ENCODE peak calls at places on chromosomes 2 and 18, in seven cellular contexts. One of them, this sample, is unnamed.

GRCh38 chr2:84912984-84913383 is 7.5 kb downstream of the TMSB10 start:
- DNase-seq in CD8-positive, alpha-beta memory T cell: no peak
- DNase-seq in GM23248: no peak
- DNase-seq in uterus: no peak
- DNase-seq in left lung: no peak
- DNase-seq in sigmoid colon: no peak
- DNase-seq in left ventricle myocardium inferior: no peak
- DNase-seq in this sample: no peak

GRCh38 chr2:105610444-105611327 is 134.0 kb upstream of the NCK2 start:
- DNase-seq in CD8-positive, alpha-beta memory T cell: no peak
- DNase-seq in GM23248: no peak
- DNase-seq in uterus: no peak
- DNase-seq in left lung: no peak
- DNase-seq in sigmoid colon: no peak
- DNase-seq in left ventricle myocardium inferior: no peak
- DNase-seq in this sample: no peak

GRCh38 chr2:217946071-217946470 is 56.7 kb downstream of the TNS1 start:
- DNase-seq in CD8-positive, alpha-beta memory T cell: no peak
- DNase-seq in GM23248: no peak
- DNase-seq in uterus: peak; percentile 17
- DNase-seq in left lung: no peak
- DNase-seq in sigmoid colon: no peak
- DNase-seq in left ventricle myocardium inferior: no peak
- DNase-seq in this sample: no peak

GRCh38 chr18:80143876-80144275 is 34.8 kb downstream of the ADNP2 start:
- DNase-seq in CD8-positive, alpha-beta memory T cell: no peak
- DNase-seq in GM23248: peak; percentile 27
- DNase-seq in uterus: no peak
- DNase-seq in left lung: no peak
- DNase-seq in sigmoid colon: no peak
- DNase-seq in left ventricle myocardium inferior: no peak
- DNase-seq in this sample: no peak

GRCh38 chr2:48584551-48584950 is 33.1 kb upstream of the GTF2A1L start:
- DNase-seq in CD8-positive, alpha-beta memory T cell: no peak
- DNase-seq in GM23248: no peak
- DNase-seq in uterus: no peak
- DNase-seq in left lung: no peak
- DNase-seq in sigmoid colon: no peak
- DNase-seq in left ventricle myocardium inferior: no peak
- DNase-seq in this sample: no peak

GRCh38 chr2:230938516-230939065 is 13.5 kb upstream of the GPR55 start:
- DNase-seq in CD8-positive, alpha-beta memory T cell: no peak
- DNase-seq in GM23248: no peak
- DNase-seq in uterus: no peak
- DNase-seq in left lung: no peak
- DNase-seq in sigmoid colon: no peak
- DNase-seq in left ventricle myocardium inferior: no peak
- DNase-seq in this sample: no peak

GRCh38 chr2:60707750-60708371 is 48.2 kb upstream of the PAPOLG start:
- DNase-seq in CD8-positive, alpha-beta memory T cell: no peak
- DNase-seq in GM23248: peak; percentile 70
- DNase-seq in uterus: no peak
- DNase-seq in left lung: no peak
- DNase-seq in sigmoid colon: no peak
- DNase-seq in left ventricle myocardium inferior: no peak
- DNase-seq in this sample: no peak

GRCh38 chr2:201363857-201364560 is 6.9 kb upstream of the FLACC1 start:
- DNase-seq in CD8-positive, alpha-beta memory T cell: no peak
- DNase-seq in GM23248: peak; percentile 78
- DNase-seq in uterus: no peak
- DNase-seq in left lung: no peak
- DNase-seq in sigmoid colon: no peak
- DNase-seq in left ventricle myocardium inferior: no peak
- DNase-seq in this sample: peak; percentile 42

GRCh38 chr2:214808481-214808931 is 977 bp downstream of the BARD1 start:
- DNase-seq in CD8-positive, alpha-beta memory T cell: no peak
- DNase-seq in GM23248: peak; percentile 18
- DNase-seq in uterus: no peak
- DNase-seq in left lung: no peak
- DNase-seq in sigmoid colon: no peak
- DNase-seq in left ventricle myocardium inferior: no peak
- DNase-seq in this sample: no peak

GRCh38 chr2:10362898-10363195 is 60.1 kb downstream of the HPCAL1 start:
- DNase-seq in CD8-positive, alpha-beta memory T cell: no peak
- DNase-seq in GM23248: no peak
- DNase-seq in uterus: no peak
- DNase-seq in left lung: no peak
- DNase-seq in sigmoid colon: no peak
- DNase-seq in left ventricle myocardium inferior: no peak
- DNase-seq in this sample: no peak

GRCh38 chr18:44895176-44895798 is 214.6 kb downstream of the SETBP1 start:
- DNase-seq in CD8-positive, alpha-beta memory T cell: no peak
- DNase-seq in GM23248: peak; percentile 52
- DNase-seq in uterus: peak; percentile 30
- DNase-seq in left lung: peak; percentile 42
- DNase-seq in sigmoid colon: no peak
- DNase-seq in left ventricle myocardium inferior: peak; percentile 28
- DNase-seq in this sample: peak; percentile 67

GRCh38 chr2:199902486-199903110 is 8.5 kb upstream of the C2orf69 start:
- DNase-seq in CD8-positive, alpha-beta memory T cell: no peak
- DNase-seq in GM23248: no peak
- DNase-seq in uterus: no peak
- DNase-seq in left lung: no peak
- DNase-seq in sigmoid colon: no peak
- DNase-seq in left ventricle myocardium inferior: no peak
- DNase-seq in this sample: no peak

GRCh38 chr2:72144746-72145657 is 2.7 kb downstream of the CYP26B1 start:
- DNase-seq in CD8-positive, alpha-beta memory T cell: no peak
- DNase-seq in GM23248: peak; percentile 55
- DNase-seq in uterus: peak; percentile 14
- DNase-seq in left lung: peak; percentile 51
- DNase-seq in sigmoid colon: peak; percentile 76
- DNase-seq in left ventricle myocardium inferior: peak; percentile 48
- DNase-seq in this sample: peak; percentile 65

GRCh38 chr18:45169610-45170009 is 445.7 kb upstream of the SLC14A2 start:
- DNase-seq in CD8-positive, alpha-beta memory T cell: no peak
- DNase-seq in GM23248: peak; percentile 96
- DNase-seq in uterus: peak; percentile 54
- DNase-seq in left lung: no peak
- DNase-seq in sigmoid colon: peak; percentile 74
- DNase-seq in left ventricle myocardium inferior: no peak
- DNase-seq in this sample: no peak

GRCh38 chr2:232919151-232919550 is 49.1 kb downstream of the SNORC start:
- DNase-seq in CD8-positive, alpha-beta memory T cell: no peak
- DNase-seq in GM23248: no peak
- DNase-seq in uterus: no peak
- DNase-seq in left lung: no peak
- DNase-seq in sigmoid colon: no peak
- DNase-seq in left ventricle myocardium inferior: no peak
- DNase-seq in this sample: no peak

GRCh38 chr2:150459281-150459680 is 28.2 kb downstream of the RND3 start:
- DNase-seq in CD8-positive, alpha-beta memory T cell: no peak
- DNase-seq in GM23248: peak; percentile 59
- DNase-seq in uterus: no peak
- DNase-seq in left lung: no peak
- DNase-seq in sigmoid colon: no peak
- DNase-seq in left ventricle myocardium inferior: no peak
- DNase-seq in this sample: no peak

GRCh38 chr2:151922845-151923666 is 94.8 kb upstream of the ARL5A start:
- DNase-seq in CD8-positive, alpha-beta memory T cell: no peak
- DNase-seq in GM23248: peak; percentile 11
- DNase-seq in uterus: peak; percentile 31
- DNase-seq in left lung: peak; percentile 79
- DNase-seq in sigmoid colon: peak; percentile 80
- DNase-seq in left ventricle myocardium inferior: peak; percentile 86
- DNase-seq in this sample: no peak

DNA sequence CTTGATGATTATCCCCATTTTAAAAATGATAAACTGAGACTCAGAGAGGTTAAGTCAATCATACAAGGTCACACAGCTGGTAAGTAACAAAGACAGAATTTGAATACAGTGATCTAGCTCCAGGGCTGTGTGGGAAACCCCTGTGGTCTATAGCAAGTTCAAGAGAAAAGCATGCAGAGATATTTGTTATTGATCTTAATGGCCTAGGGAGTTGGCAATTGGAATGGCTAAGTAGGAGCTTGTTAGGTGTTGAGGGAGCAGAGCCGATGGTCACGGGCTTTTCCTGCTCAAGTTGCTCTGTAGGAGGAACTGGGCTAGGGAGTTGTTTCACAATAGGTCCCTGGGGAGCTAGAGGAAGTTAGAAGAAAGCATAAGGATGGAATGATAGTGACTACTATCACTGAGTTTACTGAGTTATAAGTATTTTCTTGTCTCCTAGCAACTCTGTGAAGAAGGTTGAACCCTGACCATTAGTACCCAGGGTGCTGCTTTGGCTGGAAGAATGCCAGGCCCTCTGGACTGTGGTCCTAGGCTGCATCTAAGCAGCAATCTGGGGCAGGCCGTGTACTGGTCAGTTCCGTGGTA is 30.0 kb downstream of the RNF125 start:
- DNase-seq in CD8-positive, alpha-beta memory T cell: no peak
- DNase-seq in GM23248: peak; percentile 86
- DNase-seq in uterus: peak; percentile 55
- DNase-seq in left lung: peak; percentile 55
- DNase-seq in sigmoid colon: peak; percentile 72
- DNase-seq in left ventricle myocardium inferior: peak; percentile 27
- DNase-seq in this sample: no peak
- H3K27ac ChIP-seq in CD8-positive, alpha-beta memory T cell: no peak overlapping the region
- H3K27ac ChIP-seq in GM23248: no peak overlapping the region
- H3K27ac ChIP-seq in uterus: no peak overlapping the region
- H3K27ac ChIP-seq in left lung: peak overlapping the region; percentile 19
- H3K27ac ChIP-seq in sigmoid colon: no peak overlapping the region
- H3K27ac ChIP-seq in left ventricle myocardium inferior: peak overlapping the region; percentile 66
- H3K27ac ChIP-seq in this sample: no peak overlapping the region

GRCh38 chr2:118846667-118847446 is 591 bp downstream of the EN1 start:
- DNase-seq in CD8-positive, alpha-beta memory T cell: no peak
- DNase-seq in GM23248: peak; percentile 83
- DNase-seq in uterus: no peak
- DNase-seq in left lung: no peak
- DNase-seq in sigmoid colon: no peak
- DNase-seq in left ventricle myocardium inferior: no peak
- DNase-seq in this sample: no peak

GRCh38 chr2:118849226-118850170 is 2.0 kb upstream of the EN1 start:
- DNase-seq in CD8-positive, alpha-beta memory T cell: no peak
- DNase-seq in GM23248: no peak
- DNase-seq in uterus: no peak
- DNase-seq in left lung: no peak
- DNase-seq in sigmoid colon: no peak
- DNase-seq in left ventricle myocardium inferior: no peak
- DNase-seq in this sample: no peak

GRCh38 chr2:118845843-118846666 is 1.4 kb downstream of the EN1 start:
- DNase-seq in CD8-positive, alpha-beta memory T cell: no peak
- DNase-seq in GM23248: peak; percentile 77
- DNase-seq in uterus: no peak
- DNase-seq in left lung: no peak
- DNase-seq in sigmoid colon: no peak
- DNase-seq in left ventricle myocardium inferior: no peak
- DNase-seq in this sample: no peak

GRCh38 chr2:118848381-118849225 is 1.2 kb upstream of the EN1 start:
- DNase-seq in CD8-positive, alpha-beta memory T cell: no peak
- DNase-seq in GM23248: no peak
- DNase-seq in uterus: no peak
- DNase-seq in left lung: no peak
- DNase-seq in sigmoid colon: no peak
- DNase-seq in left ventricle myocardium inferior: no peak
- DNase-seq in this sample: no peak

GRCh38 chr2:118847447-118848172 is at the start of gene EN1:
- DNase-seq in CD8-positive, alpha-beta memory T cell: no peak
- DNase-seq in GM23248: peak; percentile 98
- DNase-seq in uterus: no peak
- DNase-seq in left lung: no peak
- DNase-seq in sigmoid colon: no peak
- DNase-seq in left ventricle myocardium inferior: no peak
- DNase-seq in this sample: no peak
- H3K4me3 ChIP-seq in CD8-positive, alpha-beta memory T cell: no peak within 1 kb of the TSS
- H3K4me3 ChIP-seq in GM23248: peak within 1 kb of the TSS; percentile 86
- H3K4me3 ChIP-seq in uterus: peak within 1 kb of the TSS; percentile 23
- H3K4me3 ChIP-seq in left lung: no peak within 1 kb of the TSS
- H3K4me3 ChIP-seq in sigmoid colon: peak within 1 kb of the TSS; percentile 34
- H3K4me3 ChIP-seq in left ventricle myocardium inferior: peak within 1 kb of the TSS; percentile 50
- H3K4me3 ChIP-seq in this sample: no peak within 1 kb of the TSS

GRCh38 chr2:63270717-63271116 is 220.1 kb downstream of the OTX1 start:
- DNase-seq in CD8-positive, alpha-beta memory T cell: no peak
- DNase-seq in GM23248: no peak
- DNase-seq in uterus: no peak
- DNase-seq in left lung: no peak
- DNase-seq in sigmoid colon: no peak
- DNase-seq in left ventricle myocardium inferior: no peak
- DNase-seq in this sample: no peak
- H3K9me3 ChIP-seq in CD8-positive, alpha-beta memory T cell: peaks cover 4% of the 10 kb centered on the region
- H3K9me3 ChIP-seq in GM23248: peaks cover 4% of the 10 kb centered on the region
- H3K9me3 ChIP-seq in uterus: no peaks in the 10 kb centered on the region
- H3K9me3 ChIP-seq in left lung: peaks cover 73% of the 10 kb centered on the region
- H3K9me3 ChIP-seq in sigmoid colon: no peaks in the 10 kb centered on the region
- H3K9me3 ChIP-seq in left ventricle myocardium inferior: peaks cover 58% of the 10 kb centered on the region
- H3K9me3 ChIP-seq in this sample: no peaks in the 10 kb centered on the region

GRCh38 chr2:127022817-127023216 is 84.1 kb downstream of the BIN1 start:
- DNase-seq in CD8-positive, alpha-beta memory T cell: no peak
- DNase-seq in GM23248: no peak
- DNase-seq in uterus: no peak
- DNase-seq in left lung: no peak
- DNase-seq in sigmoid colon: no peak
- DNase-seq in left ventricle myocardium inferior: no peak
- DNase-seq in this sample: no peak

GRCh38 chr2:127025357-127026062 is 81.4 kb downstream of the BIN1 start:
- DNase-seq in CD8-positive, alpha-beta memory T cell: peak; percentile 51
- DNase-seq in GM23248: peak; percentile 89
- DNase-seq in uterus: peak; percentile 70
- DNase-seq in left lung: peak; percentile 82
- DNase-seq in sigmoid colon: peak; percentile 86
- DNase-seq in left ventricle myocardium inferior: peak; percentile 63
- DNase-seq in this sample: peak; percentile 94

GRCh38 chr2:127027715-127028114 is 79.2 kb downstream of the BIN1 start:
- DNase-seq in CD8-positive, alpha-beta memory T cell: no peak
- DNase-seq in GM23248: no peak
- DNase-seq in uterus: no peak
- DNase-seq in left lung: no peak
- DNase-seq in sigmoid colon: no peak
- DNase-seq in left ventricle myocardium inferior: no peak
- DNase-seq in this sample: no peak

GRCh38 chr2:127023504-127023903 is 83.5 kb downstream of the BIN1 start:
- DNase-seq in CD8-positive, alpha-beta memory T cell: no peak
- DNase-seq in GM23248: no peak
- DNase-seq in uterus: no peak
- DNase-seq in left lung: no peak
- DNase-seq in sigmoid colon: no peak
- DNase-seq in left ventricle myocardium inferior: no peak
- DNase-seq in this sample: no peak

DNA sequence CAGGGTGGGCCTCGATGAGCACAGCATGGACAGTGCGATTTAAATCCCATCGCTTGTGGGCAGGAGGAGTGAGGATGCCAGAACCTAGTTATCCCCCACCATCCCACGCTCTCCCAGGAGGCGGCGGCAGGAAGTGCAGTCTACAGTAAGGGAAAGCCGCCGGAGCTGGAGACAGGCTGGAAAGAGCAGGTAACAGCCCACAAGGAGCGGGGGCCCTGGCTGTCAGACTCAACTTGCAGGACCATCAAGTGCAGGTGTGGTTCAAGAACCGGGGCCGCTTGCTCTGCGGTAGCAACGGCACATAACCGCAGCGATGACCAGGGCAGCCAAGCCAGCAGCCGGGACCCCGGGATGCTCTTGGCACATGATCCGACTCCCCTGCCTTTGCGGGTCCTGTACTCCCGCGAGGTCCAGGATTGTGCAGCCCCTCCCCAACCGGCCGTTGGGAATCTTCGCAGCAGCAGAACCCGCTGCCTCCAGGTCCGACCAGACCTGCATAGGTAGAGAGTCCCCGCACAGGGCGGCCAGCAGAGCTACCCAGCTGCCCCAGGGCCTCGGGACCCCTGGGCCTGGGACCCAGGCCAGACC is 82.1 kb downstream of the BIN1 start:
- DNase-seq in CD8-positive, alpha-beta memory T cell: no peak
- DNase-seq in GM23248: peak; percentile 70
- DNase-seq in uterus: peak; percentile 39
- DNase-seq in left lung: no peak
- DNase-seq in sigmoid colon: peak; percentile 72
- DNase-seq in left ventricle myocardium inferior: no peak
- DNase-seq in this sample: peak; percentile 88
- H3K27ac ChIP-seq in CD8-positive, alpha-beta memory T cell: no peak overlapping the region
- H3K27ac ChIP-seq in GM23248: no peak overlapping the region
- H3K27ac ChIP-seq in uterus: peak overlapping the region; percentile 60
- H3K27ac ChIP-seq in left lung: no peak overlapping the region
- H3K27ac ChIP-seq in sigmoid colon: no peak overlapping the region
- H3K27ac ChIP-seq in left ventricle myocardium inferior: no peak overlapping the region
- H3K27ac ChIP-seq in this sample: peak overlapping the region; percentile 84